ENCODE peak calls at places on chromosomes 7 and 10, in ten cellular contexts. B is EL; Y is COR-L47; T is M059J; N is activated CD4-positive, alpha-beta T cell treated with anti-CD3 and anti-CD28 coated beads for 4 hours; Q is GM12865; M is NCI-H510A treated with DMSO at 0.1 percent for 48 hours; F is thoracic aorta; J is left cardiac atrium; V is HT1080. S is an unnamed sample.

GRCh38 chr7:881441-882234 is 5.3 kb downstream of the GET4 start:
- DNase-seq in B (no peak), Y (peak), T (no peak), N (no peak), Q (no peak), M (no peak), F (no peak), J (peak), V (no peak), S (no peak)

GRCh38 chr10:76202777-76203176 is 771.4 kb downstream of the LRMDA start:
- DNase-seq in B (peak), Y (no peak), T (peak), N (no peak), Q (no peak), M (no peak), F (no peak), J (no peak), V (no peak), S (peak)

GRCh38 chr7:139682136-139683013 is 95.4 kb downstream of the HIPK2 start:
- DNase-seq in B (peak), Y (no peak), T (peak), N (no peak), Q (peak), M (no peak), F (no peak), J (no peak), V (peak), S (peak)

GRCh38 chr10:16509996-16510395 is 11.7 kb downstream of the C1QL3 start:
- DNase-seq in B (peak), Y (no peak), T (no peak), N (no peak), Q (no peak), M (no peak), F (no peak), J (no peak), V (peak), S (no peak)

GRCh38 chr7:116357776-116358670 is 141.5 kb upstream of the CAV2 start:
- DNase-seq in B (peak), Y (no peak), T (peak), N (no peak), Q (no peak), M (no peak), F (no peak), J (no peak), V (peak), S (no peak)

GRCh38 chr10:124053971-124054370 is 39.4 kb downstream of the CHST15 start:
- DNase-seq in B (peak), Y (no peak), T (peak), N (no peak), Q (no peak), M (no peak), F (no peak), J (no peak), V (peak), S (no peak)

GRCh38 chr7:29177963-29178612 is 16.5 kb upstream of the CHN2 start:
- DNase-seq in B (no peak), Y (no peak), T (peak), N (no peak), Q (no peak), M (no peak), F (no peak), J (peak), V (peak), S (no peak)

GRCh38 chr10:97823734-97824133 is 25.9 kb upstream of the GOLGA7B start:
- DNase-seq in B (no peak), Y (no peak), T (no peak), N (no peak), Q (no peak), M (no peak), F (no peak), J (peak), V (no peak), S (no peak)

GRCh38 chr7:111030358-111030735 is 60.6 kb upstream of the LRRN3 start:
- DNase-seq in B (no peak), Y (no peak), T (no peak), N (no peak), Q (no peak), M (no peak), F (no peak), J (no peak), V (no peak), S (no peak)

GRCh38 chr10:65805993-65806392 is 1119.8 kb upstream of the LRRTM3 start:
- DNase-seq in B (no peak), Y (no peak), T (peak), N (no peak), Q (no peak), M (no peak), F (no peak), J (no peak), V (no peak), S (no peak)

GRCh38 chr7:68319061-68319460 is 1279.2 kb upstream of the AUTS2 start:
- DNase-seq in B (no peak), Y (no peak), T (no peak), N (no peak), Q (no peak), M (no peak), F (no peak), J (no peak), V (no peak), S (no peak)

GRCh38 chr7:537911-538634 is 18.4 kb upstream of the PDGFA start:
- DNase-seq in B (peak), Y (no peak), T (peak), N (no peak), Q (no peak), M (no peak), F (no peak), J (peak), V (peak), S (peak)

GRCh38 chr7:8511810-8512209 is 78.4 kb downstream of the NXPH1 start:
- DNase-seq in B (no peak), Y (no peak), T (no peak), N (no peak), Q (no peak), M (no peak), F (no peak), J (no peak), V (no peak), S (no peak)

GRCh38 chr10:95536017-95536416 is 25.2 kb downstream of the SORBS1 start:
- DNase-seq in B (no peak), Y (no peak), T (no peak), N (no peak), Q (no peak), M (no peak), F (no peak), J (no peak), V (no peak), S (no peak)

GRCh38 chr7:105940111-105940510 is 23.0 kb upstream of the CDHR3 start:
- DNase-seq in B (no peak), Y (peak), T (peak), N (no peak), Q (no peak), M (peak), F (no peak), J (no peak), V (no peak), S (no peak)

GRCh38 chr7:99448855-99449254 is 10.1 kb downstream of the CPSF4 start:
- DNase-seq in B (no peak), Y (no peak), T (no peak), N (no peak), Q (no peak), M (no peak), F (no peak), J (no peak), V (no peak), S (no peak)

GRCh38 chr10:69960606-69961167 is 92.0 kb upstream of the MACROH2A2 start:
- DNase-seq in B (no peak), Y (no peak), T (no peak), N (no peak), Q (no peak), M (no peak), F (no peak), J (no peak), V (no peak), S (no peak)

GRCh38 chr7:104943502-104944343 is 70.3 kb upstream of the KMT2E start:
- DNase-seq in B (no peak), Y (peak), T (peak), N (peak), Q (peak), M (peak), F (no peak), J (peak), V (peak), S (no peak)

GRCh38 chr7:79182283-79182682 is 271.2 kb downstream of the MAGI2 start:
- DNase-seq in B (peak), Y (no peak), T (peak), N (no peak), Q (no peak), M (no peak), F (no peak), J (no peak), V (peak), S (no peak)

GRCh38 chr10:89299031-89299430 is 2.8 kb upstream of the IFIT2 start:
- DNase-seq in B (no peak), Y (no peak), T (no peak), N (no peak), Q (no peak), M (no peak), F (no peak), J (no peak), V (no peak), S (no peak)

GRCh38 chr10:98170249-98171117 is 36.0 kb downstream of the R3HCC1L start:
- DNase-seq in B (peak), Y (no peak), T (peak), N (peak), Q (peak), M (peak), F (no peak), J (no peak), V (peak), S (peak)

GRCh38 chr10:133105686-133106390 is 18.1 kb downstream of the ADGRA1 start:
- DNase-seq in B (no peak), Y (no peak), T (no peak), N (no peak), Q (no peak), M (no peak), F (no peak), J (no peak), V (no peak), S (no peak)

GRCh38 chr10:6401562-6402348 is 178.3 kb downstream of the PRKCQ start:
- DNase-seq in B (peak), Y (peak), T (peak), N (peak), Q (peak), M (peak), F (peak), J (peak), V (peak), S (peak)

GRCh38 chr10:78362406-78363022 is 328.9 kb downstream of the RPS24 start:
- DNase-seq in B (peak), Y (no peak), T (peak), N (no peak), Q (no peak), M (no peak), F (no peak), J (peak), V (peak), S (no peak)

GRCh38 chr7:70574970-70575799 is 556.8 kb upstream of the GALNT17 start:
- DNase-seq in B (peak), Y (no peak), T (peak), N (no peak), Q (no peak), M (peak), F (no peak), J (no peak), V (peak), S (no peak)

GRCh38 chr10:3122486-3123205 is 49.9 kb downstream of the PITRM1 start:
- DNase-seq in B (no peak), Y (no peak), T (no peak), N (no peak), Q (no peak), M (no peak), F (no peak), J (no peak), V (peak), S (no peak)

GRCh38 chr7:67484244-67484751 is 487.7 kb downstream of the TYW1 start:
- DNase-seq in B (peak), Y (peak), T (peak), N (no peak), Q (peak), M (peak), F (no peak), J (peak), V (peak), S (peak)

GRCh38 chr7:1933066-1933835 is 263.2 kb downstream of the ELFN1 start:
- DNase-seq in B (no peak), Y (no peak), T (no peak), N (no peak), Q (no peak), M (no peak), F (no peak), J (no peak), V (no peak), S (no peak)

GRCh38 chr7:12727455-12728191 is 40.2 kb downstream of the ARL4A start:
- DNase-seq in B (no peak), Y (no peak), T (no peak), N (no peak), Q (peak), M (no peak), F (no peak), J (no peak), V (no peak), S (no peak)

GRCh38 chr7:94315011-94315410 is 79.7 kb upstream of the COL1A2 start:
- DNase-seq in B (no peak), Y (no peak), T (peak), N (no peak), Q (no peak), M (no peak), F (no peak), J (no peak), V (peak), S (no peak)

S was measured in hepatic stellate cell.